ENCODE peak calls at places on chromosomes 7 and 10, in ten cellular contexts. T, C, F, R, V, G, L, B, P and J are unnamed samples.

GRCh38 chr7:137930616-137931015 is 71.3 kb downstream of the CREB3L2 start:
- DNase-seq in T (no peak), C (no peak), F (no peak), R (no peak), V (peak; percentile 49), G (no peak), L (no peak), B (no peak), P (no peak), J (peak; percentile 69)

GRCh38 chr10:18264466-18264865 is 124.2 kb downstream of the CACNB2 start:
- DNase-seq in T (no peak), C (no peak), F (no peak), R (no peak), V (no peak), G (no peak), L (no peak), B (no peak), P (no peak), J (no peak)

GRCh38 chr7:81470084-81470723 is 299.6 kb downstream of the HGF start:
- DNase-seq in T (peak; percentile 85), C (peak; percentile 71), F (no peak), R (peak; percentile 59), V (peak; percentile 71), G (peak; percentile 42), L (peak; percentile 56), B (peak; percentile 56), P (peak; percentile 11), J (peak; percentile 58)

GRCh38 chr7:157551325-157552070 is 214.7 kb downstream of the DNAJB6 start:
- DNase-seq in T (no peak), C (no peak), F (no peak), R (no peak), V (no peak), G (no peak), L (no peak), B (no peak), P (no peak), J (no peak)

GRCh38 chr7:20267482-20267881 is 50.3 kb upstream of the MACC1 start:
- DNase-seq in T (no peak), C (peak; percentile 20), F (no peak), R (no peak), V (no peak), G (no peak), L (no peak), B (no peak), P (no peak), J (no peak)

GRCh38 chr7:156230576-156230975 is 410.0 kb upstream of the RNF32 start:
- DNase-seq in T (no peak), C (no peak), F (no peak), R (no peak), V (no peak), G (no peak), L (no peak), B (no peak), P (no peak), J (no peak)

GRCh38 chr10:69232736-69233135 is 12.6 kb downstream of the HKDC1 start:
- DNase-seq in T (no peak), C (peak; percentile 37), F (peak; percentile 64), R (no peak), V (no peak), G (no peak), L (no peak), B (no peak), P (peak; percentile 4), J (no peak)

GRCh38 chr7:94129443-94130140 is 125.4 kb upstream of the BET1 start:
- DNase-seq in T (no peak), C (no peak), F (no peak), R (peak; percentile 71), V (peak; percentile 63), G (no peak), L (no peak), B (no peak), P (no peak), J (no peak)

GRCh38 chr10:43205681-43206390 is 61.0 kb downstream of the RASGEF1A start:
- DNase-seq in T (peak; percentile 56), C (no peak), F (no peak), R (no peak), V (no peak), G (no peak), L (no peak), B (no peak), P (no peak), J (no peak)

GRCh38 chr10:5461914-5462840 is 37.2 kb downstream of the CALML5 start:
- DNase-seq in T (no peak), C (no peak), F (no peak), R (no peak), V (peak; percentile 62), G (no peak), L (no peak), B (no peak), P (no peak), J (no peak)

GRCh38 chr10:5071411-5072198 is 22.6 kb upstream of the AKR1C3 start:
- DNase-seq in T (peak; percentile 91), C (no peak), F (no peak), R (peak; percentile 25), V (peak; percentile 76), G (peak; percentile 84), L (peak; percentile 40), B (peak; percentile 60), P (no peak), J (peak; percentile 66)

GRCh38 chr10:3786295-3786981 is 1.4 kb upstream of the KLF6 start:
- DNase-seq in T (peak; percentile 74), C (peak; percentile 61), F (no peak), R (no peak), V (no peak), G (peak; percentile 46), L (no peak), B (no peak), P (no peak), J (no peak)

GRCh38 chr10:96746503-96746902 is 26.2 kb upstream of the PIK3AP1 start:
- DNase-seq in T (no peak), C (no peak), F (no peak), R (no peak), V (no peak), G (no peak), L (no peak), B (no peak), P (no peak), J (no peak)